ENCODE peak calls at places on chromosomes 16 and 17, in four cellular contexts. One of them, this sample, is unnamed.
A peak's percentile ranks its signal among the peaks of the same experiment; 100 is the strongest.

GRCh38 chr16:17362191-17362590 is 108.6 kb downstream of the XYLT1 start:
- DNase-seq in spleen: no peak
- DNase-seq in tibial nerve: no peak
- DNase-seq in left lung: no peak
- DNase-seq in this sample: no peak

GRCh38 chr17:42135664-42136653 is 13.4 kb downstream of the HSPB9 start:
- DNase-seq in spleen: peak; percentile 86
- DNase-seq in tibial nerve: peak; percentile 41
- DNase-seq in left lung: peak; percentile 84
- DNase-seq in this sample: no peak

GRCh38 chr17:17439971-17440843 is 36.6 kb upstream of the MED9 start:
- DNase-seq in spleen: peak; percentile 88
- DNase-seq in tibial nerve: peak; percentile 43
- DNase-seq in left lung: peak; percentile 86
- DNase-seq in this sample: peak; percentile 56

GRCh38 chr17:63675231-63675606 is 24.7 kb downstream of the LIMD2 start:
- DNase-seq in spleen: no peak
- DNase-seq in tibial nerve: no peak
- DNase-seq in left lung: no peak
- DNase-seq in this sample: no peak

GRCh38 chr17:3590231-3590630 is 19.0 kb downstream of the TRPV1 start:
- DNase-seq in spleen: no peak
- DNase-seq in tibial nerve: no peak
- DNase-seq in left lung: no peak
- DNase-seq in this sample: no peak

GRCh38 chr17:41917957-41918391 is 777 bp downstream of the ACLY start:
- DNase-seq in spleen: peak; percentile 90
- DNase-seq in tibial nerve: peak; percentile 16
- DNase-seq in left lung: peak; percentile 89
- DNase-seq in this sample: peak; percentile 13

GRCh38 chr16:53922805-53923645 is 219.1 kb downstream of the FTO start:
- DNase-seq in spleen: no peak
- DNase-seq in tibial nerve: no peak
- DNase-seq in left lung: no peak
- DNase-seq in this sample: no peak

GRCh38 chr17:19766016-19766415 is 17.9 kb upstream of the ALDH3A1 start:
- DNase-seq in spleen: no peak
- DNase-seq in tibial nerve: no peak
- DNase-seq in left lung: no peak
- DNase-seq in this sample: no peak

GRCh38 chr17:79960788-79961522 is 74.7 kb downstream of the TBC1D16 start:
- DNase-seq in spleen: no peak
- DNase-seq in tibial nerve: no peak
- DNase-seq in left lung: no peak
- DNase-seq in this sample: no peak

GRCh38 chr16:35575432-35575821 is 2116.0 kb downstream of the TP53TG3F start:
- DNase-seq in spleen: no peak
- DNase-seq in tibial nerve: no peak
- DNase-seq in left lung: no peak
- DNase-seq in this sample: no peak
- H3K9me3 ChIP-seq in spleen: peaks cover 98% of the 10 kb centered on the region
- H3K9me3 ChIP-seq in tibial nerve: no peaks in the 10 kb centered on the region
- H3K9me3 ChIP-seq in left lung: no peaks in the 10 kb centered on the region
- H3K9me3 ChIP-seq in this sample: no peaks in the 10 kb centered on the region

DNA sequence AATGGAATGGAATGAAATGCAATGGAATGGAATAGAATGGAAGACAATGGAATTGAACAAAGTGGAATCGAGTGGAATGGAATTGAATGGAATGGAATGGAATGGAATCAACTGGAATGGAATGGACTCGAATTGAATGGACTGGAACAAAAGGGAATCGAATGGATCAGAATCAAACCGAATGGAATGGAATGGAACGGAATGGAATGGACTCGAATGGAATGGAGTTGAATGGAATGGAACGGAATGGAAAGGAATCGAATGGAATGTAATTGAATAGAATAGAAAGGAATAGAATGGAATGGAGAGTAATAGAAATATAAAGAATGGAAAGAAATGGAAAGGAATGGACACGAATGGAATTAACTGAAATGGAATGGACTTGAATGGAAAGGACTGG is 475.2 kb upstream of the WSB1 start:
- DNase-seq in spleen: no peak
- DNase-seq in tibial nerve: no peak
- DNase-seq in left lung: no peak
- DNase-seq in this sample: no peak
- H3K9me3 ChIP-seq in spleen: peaks cover 98% of the 10 kb centered on the region
- H3K9me3 ChIP-seq in tibial nerve: no peaks in the 10 kb centered on the region
- H3K9me3 ChIP-seq in left lung: peaks cover 6% of the 10 kb centered on the region
- H3K9me3 ChIP-seq in this sample: peaks cover 36% of the 10 kb centered on the region

DNA sequence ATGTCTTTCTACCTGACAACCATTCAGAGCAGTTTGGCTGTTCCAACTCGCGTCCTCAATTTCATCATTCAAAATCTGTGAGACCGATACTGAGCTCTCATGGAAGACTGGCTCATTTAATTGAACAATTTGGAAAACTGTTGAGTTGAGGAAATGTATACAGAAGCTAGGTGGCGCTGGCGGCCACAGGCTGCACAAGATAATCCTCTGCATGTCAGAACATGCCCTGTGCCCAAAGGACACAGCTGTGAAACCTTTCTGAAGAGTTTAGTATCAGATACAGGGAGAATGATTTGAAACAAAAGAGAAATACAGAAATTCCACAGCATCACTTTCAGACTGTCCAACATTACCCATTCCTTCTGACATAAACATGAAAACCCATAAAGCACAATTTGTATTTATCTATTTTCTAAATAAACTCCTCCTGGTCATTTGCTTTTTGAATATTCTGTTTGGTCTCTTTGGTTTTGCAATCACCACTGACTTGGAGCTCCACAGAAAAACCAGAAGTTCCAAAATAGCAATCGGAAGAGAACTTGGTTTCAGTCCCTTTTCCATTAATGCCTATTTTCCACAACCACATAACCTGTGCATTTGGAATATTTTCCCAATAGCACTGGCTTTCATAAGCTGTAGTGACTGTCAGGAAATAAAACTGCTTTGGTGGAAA is 192.8 kb downstream of the MAP2K6 start:
- DNase-seq in spleen: peak; percentile 79
- DNase-seq in tibial nerve: peak; percentile 82
- DNase-seq in left lung: peak; percentile 71
- DNase-seq in this sample: no peak
- H3K9me3 ChIP-seq in spleen: no peaks in the 10 kb centered on the region
- H3K9me3 ChIP-seq in tibial nerve: no peaks in the 10 kb centered on the region
- H3K9me3 ChIP-seq in left lung: no peaks in the 10 kb centered on the region
- H3K9me3 ChIP-seq in this sample: no peaks in the 10 kb centered on the region

GRCh38 chr16:35208001-35208935 is 1748.9 kb downstream of the TP53TG3F start:
- DNase-seq in spleen: peak; percentile 68
- DNase-seq in tibial nerve: no peak
- DNase-seq in left lung: peak; percentile 63
- DNase-seq in this sample: no peak
- H3K9me3 ChIP-seq in spleen: peaks cover 47% of the 10 kb centered on the region
- H3K9me3 ChIP-seq in tibial nerve: no peaks in the 10 kb centered on the region
- H3K9me3 ChIP-seq in left lung: no peaks in the 10 kb centered on the region
- H3K9me3 ChIP-seq in this sample: no peaks in the 10 kb centered on the region

GRCh38 chr16:31767267-31767666 is 106.3 kb upstream of the ZNF267 start:
- DNase-seq in spleen: no peak
- DNase-seq in tibial nerve: no peak
- DNase-seq in left lung: no peak
- DNase-seq in this sample: no peak

GRCh38 chr16:31764103-31764502 is 109.5 kb upstream of the ZNF267 start:
- DNase-seq in spleen: no peak
- DNase-seq in tibial nerve: no peak
- DNase-seq in left lung: no peak
- DNase-seq in this sample: no peak
- H3K9me3 ChIP-seq in spleen: peaks cover 94% of the 10 kb centered on the region
- H3K9me3 ChIP-seq in tibial nerve: no peaks in the 10 kb centered on the region
- H3K9me3 ChIP-seq in left lung: peaks cover 5% of the 10 kb centered on the region
- H3K9me3 ChIP-seq in this sample: peaks cover 31% of the 10 kb centered on the region

This sample was measured in T-helper 17 cell.